ENCODE peak calls at places on chromosomes 3 and 15, in nine cellular contexts. One of them, this sample, is unnamed.

GRCh38 chr3:38960042-38960622 is 91.6 kb downstream of the SCN11A start:
- DNase-seq in mesendoderm: no peak
- DNase-seq in right cardiac atrium: no peak
- DNase-seq in PC-3: no peak
- DNase-seq in activated CD4-positive, CD25-positive, alpha-beta regulatory T cell treated with anti-CD3 and anti-CD28 coated beads, Interleukin-2, amount 50 U/mL, for 16 hours: no peak
- DNase-seq in stimulated activated CD4-positive, alpha-beta T cell treated with anti-CD3 and anti-CD28 coated beads, Interleukin-1b, Interleukin-23, amount 100 ng/mL, for 1 hour: no peak
- DNase-seq in C1 segment of cervical spinal cord: no peak
- DNase-seq in posterior cingulate gyrus: no peak
- DNase-seq in T47D: no peak
- DNase-seq in this sample: no peak

GRCh38 chr3:52488746-52489145 is 6.4 kb upstream of the STAB1 start:
- DNase-seq in mesendoderm: no peak
- DNase-seq in right cardiac atrium: no peak
- DNase-seq in PC-3: no peak
- DNase-seq in activated CD4-positive, CD25-positive, alpha-beta regulatory T cell treated with anti-CD3 and anti-CD28 coated beads, Interleukin-2, amount 50 U/mL, for 16 hours: no peak
- DNase-seq in stimulated activated CD4-positive, alpha-beta T cell treated with anti-CD3 and anti-CD28 coated beads, Interleukin-1b, Interleukin-23, amount 100 ng/mL, for 1 hour: no peak
- DNase-seq in C1 segment of cervical spinal cord: no peak
- DNase-seq in posterior cingulate gyrus: no peak
- DNase-seq in T47D: no peak
- DNase-seq in this sample: no peak

GRCh38 chr15:68900032-68900431 is 30.3 kb upstream of the SPESP1 start:
- DNase-seq in mesendoderm: no peak
- DNase-seq in right cardiac atrium: no peak
- DNase-seq in PC-3: no peak
- DNase-seq in activated CD4-positive, CD25-positive, alpha-beta regulatory T cell treated with anti-CD3 and anti-CD28 coated beads, Interleukin-2, amount 50 U/mL, for 16 hours: no peak
- DNase-seq in stimulated activated CD4-positive, alpha-beta T cell treated with anti-CD3 and anti-CD28 coated beads, Interleukin-1b, Interleukin-23, amount 100 ng/mL, for 1 hour: no peak
- DNase-seq in C1 segment of cervical spinal cord: no peak
- DNase-seq in posterior cingulate gyrus: no peak
- DNase-seq in T47D: no peak
- DNase-seq in this sample: no peak

GRCh38 chr3:124569761-124570160 is 160.5 kb upstream of the UMPS start:
- DNase-seq in mesendoderm: no peak
- DNase-seq in right cardiac atrium: peak
- DNase-seq in PC-3: no peak
- DNase-seq in activated CD4-positive, CD25-positive, alpha-beta regulatory T cell treated with anti-CD3 and anti-CD28 coated beads, Interleukin-2, amount 50 U/mL, for 16 hours: no peak
- DNase-seq in stimulated activated CD4-positive, alpha-beta T cell treated with anti-CD3 and anti-CD28 coated beads, Interleukin-1b, Interleukin-23, amount 100 ng/mL, for 1 hour: no peak
- DNase-seq in C1 segment of cervical spinal cord: no peak
- DNase-seq in posterior cingulate gyrus: no peak
- DNase-seq in T47D: no peak
- DNase-seq in this sample: no peak

GRCh38 chr15:93052090-93052892 is 36.7 kb downstream of the RGMA start:
- DNase-seq in mesendoderm: no peak
- DNase-seq in right cardiac atrium: no peak
- DNase-seq in PC-3: peak
- DNase-seq in activated CD4-positive, CD25-positive, alpha-beta regulatory T cell treated with anti-CD3 and anti-CD28 coated beads, Interleukin-2, amount 50 U/mL, for 16 hours: no peak
- DNase-seq in stimulated activated CD4-positive, alpha-beta T cell treated with anti-CD3 and anti-CD28 coated beads, Interleukin-1b, Interleukin-23, amount 100 ng/mL, for 1 hour: no peak
- DNase-seq in C1 segment of cervical spinal cord: no peak
- DNase-seq in posterior cingulate gyrus: no peak
- DNase-seq in T47D: no peak
- DNase-seq in this sample: no peak

GRCh38 chr3:16665282-16665741 is 60.1 kb upstream of the DAZL start:
- DNase-seq in mesendoderm: peak
- DNase-seq in right cardiac atrium: no peak
- DNase-seq in PC-3: peak
- DNase-seq in activated CD4-positive, CD25-positive, alpha-beta regulatory T cell treated with anti-CD3 and anti-CD28 coated beads, Interleukin-2, amount 50 U/mL, for 16 hours: no peak
- DNase-seq in stimulated activated CD4-positive, alpha-beta T cell treated with anti-CD3 and anti-CD28 coated beads, Interleukin-1b, Interleukin-23, amount 100 ng/mL, for 1 hour: no peak
- DNase-seq in C1 segment of cervical spinal cord: no peak
- DNase-seq in posterior cingulate gyrus: no peak
- DNase-seq in T47D: no peak
- DNase-seq in this sample: peak

GRCh38 chr15:23690450-23690852 is 3.3 kb upstream of the NDN start:
- DNase-seq in mesendoderm: peak
- DNase-seq in right cardiac atrium: peak
- DNase-seq in PC-3: no peak
- DNase-seq in activated CD4-positive, CD25-positive, alpha-beta regulatory T cell treated with anti-CD3 and anti-CD28 coated beads, Interleukin-2, amount 50 U/mL, for 16 hours: no peak
- DNase-seq in stimulated activated CD4-positive, alpha-beta T cell treated with anti-CD3 and anti-CD28 coated beads, Interleukin-1b, Interleukin-23, amount 100 ng/mL, for 1 hour: no peak
- DNase-seq in C1 segment of cervical spinal cord: peak
- DNase-seq in posterior cingulate gyrus: peak
- DNase-seq in T47D: peak
- DNase-seq in this sample: peak

GRCh38 chr3:58962816-58963215 is 87.0 kb downstream of the CFAP20DC start:
- DNase-seq in mesendoderm: no peak
- DNase-seq in right cardiac atrium: no peak
- DNase-seq in PC-3: no peak
- DNase-seq in activated CD4-positive, CD25-positive, alpha-beta regulatory T cell treated with anti-CD3 and anti-CD28 coated beads, Interleukin-2, amount 50 U/mL, for 16 hours: no peak
- DNase-seq in stimulated activated CD4-positive, alpha-beta T cell treated with anti-CD3 and anti-CD28 coated beads, Interleukin-1b, Interleukin-23, amount 100 ng/mL, for 1 hour: no peak
- DNase-seq in C1 segment of cervical spinal cord: no peak
- DNase-seq in posterior cingulate gyrus: no peak
- DNase-seq in T47D: no peak
- DNase-seq in this sample: peak